ENCODE peak calls at places on chromosomes 2 and 18, in nine cellular contexts. F is upper lobe of right lung, R is neural progenitor cell, G is OCI-LY7, C is left ventricle myocardium inferior, U is astrocyte, Y is right lobe of liver, M is GM12878, A is breast epithelium. W is an unnamed sample. For H3K4me1, the result is how much of the 10 kb centered on the place peaks cover.

GRCh38 chr2:149598014-149598395 is 10.4 kb upstream of the MMADHC start:
- DNase-seq in G (no peak), R (no peak), U (no peak), M (no peak), Y (no peak), F (no peak), C (no peak), A (no peak), W (no peak)

GRCh38 chr2:155965415-155966070 is 367.0 kb downstream of the NR4A2 start:
- DNase-seq in Y (no peak), G (no peak), C (no peak), F (no peak), A (no peak), R (no peak), M (no peak), U (no peak), W (no peak)

GRCh38 chr2:180644709-180645108 is 335.7 kb upstream of the UBE2E3 start:
- DNase-seq in C (no peak), G (no peak), F (no peak), Y (no peak), M (no peak), R (no peak), U (peak), A (no peak), W (no peak)

GRCh38 chr2:202032841-202033316 is 776 bp upstream of the FZD7 start:
- DNase-seq in F (peak), C (peak), R (peak), A (peak), Y (no peak), G (peak), M (no peak), U (no peak), W (peak)

GRCh38 chr2:241804326-241805276 is 4.4 kb upstream of the NEU4 start:
- DNase-seq in F (peak), U (no peak), Y (peak), A (no peak), C (no peak), R (no peak), G (peak), M (no peak), W (peak)

GRCh38 chr2:40218679-40219078 is 233.2 kb downstream of the SLC8A1 start:
- DNase-seq in G (no peak), U (no peak), Y (peak), R (no peak), M (no peak), A (no peak), C (peak), F (no peak), W (no peak)

GRCh38 chr2:185859506-185859905 is 120.9 kb downstream of the FSIP2 start:
- DNase-seq in A (no peak), Y (no peak), F (no peak), C (no peak), R (no peak), M (no peak), U (peak), G (no peak), W (no peak)

GRCh38 chr2:194252127-194252526 is 1404.9 kb upstream of the SLC39A10 start:
- DNase-seq in U (no peak), A (no peak), G (no peak), C (no peak), R (no peak), Y (no peak), M (no peak), F (no peak), W (no peak)

GRCh38 chr18:59420244-59420643 is 61.2 kb upstream of the LMAN1 start:
- DNase-seq in U (no peak), A (no peak), C (no peak), F (no peak), Y (no peak), R (no peak), G (no peak), M (no peak), W (no peak)

GRCh38 chr18:12409466-12409865 is 1.7 kb downstream of the PRELID3A start:
- DNase-seq in A (no peak), Y (no peak), G (peak), R (no peak), F (no peak), M (no peak), U (peak), C (no peak), W (no peak)

GRCh38 chr18:28201056-28201455 is 24.1 kb upstream of the CDH2 start:
- DNase-seq in C (no peak), Y (no peak), A (no peak), G (no peak), F (no peak), M (no peak), R (no peak), U (no peak), W (no peak)

GRCh38 chr2:27379840-27380625 is 501 bp downstream of the ZNF513 start:
- DNase-seq in F (peak), A (no peak), M (no peak), C (peak), U (peak), G (peak), Y (peak), R (no peak), W (peak)

GRCh38 chr2:112938904-112939303 is 27.9 kb downstream of the IL37 start:
- DNase-seq in F (no peak), U (peak), Y (no peak), A (no peak), C (no peak), M (no peak), G (no peak), R (no peak), W (no peak)

GRCh38 chr2:55311444-55311870 is 42.4 kb upstream of the MTIF2 start:
- DNase-seq in C (no peak), Y (no peak), U (no peak), M (peak), A (no peak), G (peak), F (no peak), R (no peak), W (no peak)

GRCh38 chr2:239881561-239882320 is 143.4 kb downstream of the NDUFA10 start:
- DNase-seq in R (no peak), Y (no peak), U (peak), M (no peak), F (peak), A (peak), C (no peak), G (no peak), W (no peak)

GRCh38 chr2:191927991-191928390 is 81.1 kb upstream of the CAVIN2 start:
- DNase-seq in C (no peak), F (no peak), U (peak), M (no peak), Y (no peak), A (no peak), R (no peak), G (no peak), W (no peak)

GRCh38 chr18:62989195-62989594 is 273.9 kb downstream of the PHLPP1 start:
- DNase-seq in G (no peak), M (no peak), R (no peak), C (no peak), U (no peak), A (no peak), Y (no peak), F (no peak), W (no peak)

GRCh38 chr2:239167011-239167673 is 233.7 kb downstream of the HDAC4 start:
- DNase-seq in Y (peak), F (peak), M (no peak), U (no peak), A (peak), C (peak), R (no peak), G (no peak), W (peak)

GRCh38 chr18:13566941-13567762 is 159.2 kb downstream of the FAM210A start:
- DNase-seq in F (peak), M (peak), U (no peak), Y (peak), C (peak), A (no peak), G (peak), R (no peak), W (no peak)

GRCh38 chr2:112150447-112150846 is 12.3 kb downstream of the FBLN7 start:
- DNase-seq in G (no peak), Y (no peak), R (no peak), U (peak), M (no peak), C (no peak), F (peak), A (no peak), W (no peak)

GRCh38 chr2:71719520-71720282 is 266.3 kb downstream of the DYSF start:
- DNase-seq in A (no peak), R (no peak), Y (no peak), G (no peak), C (no peak), U (no peak), F (no peak), M (no peak), W (no peak)

GRCh38 chr2:63696496-63696895 is 107.7 kb downstream of the MDH1 start:
- DNase-seq in C (no peak), M (no peak), G (no peak), F (no peak), Y (no peak), U (peak), R (no peak), A (no peak), W (no peak)

GRCh38 chr2:205689837-205690236 is 7.5 kb downstream of the NRP2 start:
- DNase-seq in A (no peak), C (no peak), Y (no peak), F (no peak), M (no peak), R (no peak), U (no peak), G (no peak), W (no peak)

GRCh38 chr2:117519238-117519637 is 295.3 kb upstream of the DDX18 start:
- DNase-seq in M (no peak), R (no peak), U (no peak), F (no peak), A (no peak), Y (no peak), G (no peak), C (no peak), W (no peak)

GRCh38 chr2:213818436-213818835 is 534.2 kb downstream of the SPAG16 start:
- DNase-seq in F (no peak), R (no peak), M (no peak), C (no peak), U (peak), G (no peak), Y (no peak), A (no peak), W (no peak)

GRCh38 chr2:54545700-54546450 is 89.7 kb downstream of the SPTBN1 start:
- DNase-seq in C (no peak), U (peak), R (no peak), G (no peak), A (no peak), M (no peak), Y (no peak), F (no peak), W (no peak)

GRCh38 chr2:9318461-9319337 is 104.6 kb downstream of the ITGB1BP1 start:
- DNase-seq in Y (no peak), F (no peak), G (no peak), A (no peak), C (peak), U (no peak), R (no peak), M (no peak), W (peak)

GRCh38 chr18:36580874-36581750 is 247.7 kb downstream of the TPGS2 start:
- DNase-seq in F (no peak), Y (no peak), R (no peak), G (no peak), C (no peak), U (peak), A (no peak), M (no peak), W (no peak)

GRCh38 chr2:37020212-37020886 is 54.0 kb upstream of the STRN start:
- DNase-seq in Y (no peak), U (peak), R (no peak), C (peak), G (no peak), M (no peak), F (peak), A (no peak), W (peak)

GRCh38 chr18:3321133-3321812 is 59.3 kb downstream of the MYL12B start:
- DNase-seq in A (no peak), Y (no peak), R (no peak), U (peak), M (no peak), C (no peak), G (peak), F (no peak), W (no peak)

GRCh38 chr18:76592096-76592495 is 97.1 kb upstream of the ZNF516 start:
- DNase-seq in M (no peak), C (no peak), R (no peak), F (no peak), U (no peak), G (no peak), A (no peak), Y (no peak), W (no peak)

GRCh38 chr2:36561223-36561944 is 36.6 kb downstream of the FEZ2 start:
- DNase-seq in A (no peak), F (no peak), G (no peak), U (peak), Y (no peak), R (no peak), C (no peak), M (no peak), W (no peak)

GRCh38 chr18:48833701-48834394 is 116.9 kb downstream of the SMAD7 start:
- DNase-seq in C (no peak), G (peak), A (peak), U (peak), Y (peak), M (no peak), F (peak), R (no peak), W (peak)
- H3K4me1 ChIP-seq in C (half or more), G (half or more), A (under half), U (half or more), Y (under half), M (under half), F (under half), R (under half), W (under half)

GRCh38 chr2:223929575-223930001 is 15.5 kb downstream of the WDFY1 start:
- DNase-seq in A (no peak), C (no peak), G (no peak), R (no peak), Y (no peak), U (no peak), F (no peak), M (no peak), W (no peak)
- H3K4me3 ChIP-seq in A (no peak), C (no peak), G (no peak), R (no peak), Y (no peak), U (no peak), F (no peak), M (no peak), W (no peak)

DNA sequence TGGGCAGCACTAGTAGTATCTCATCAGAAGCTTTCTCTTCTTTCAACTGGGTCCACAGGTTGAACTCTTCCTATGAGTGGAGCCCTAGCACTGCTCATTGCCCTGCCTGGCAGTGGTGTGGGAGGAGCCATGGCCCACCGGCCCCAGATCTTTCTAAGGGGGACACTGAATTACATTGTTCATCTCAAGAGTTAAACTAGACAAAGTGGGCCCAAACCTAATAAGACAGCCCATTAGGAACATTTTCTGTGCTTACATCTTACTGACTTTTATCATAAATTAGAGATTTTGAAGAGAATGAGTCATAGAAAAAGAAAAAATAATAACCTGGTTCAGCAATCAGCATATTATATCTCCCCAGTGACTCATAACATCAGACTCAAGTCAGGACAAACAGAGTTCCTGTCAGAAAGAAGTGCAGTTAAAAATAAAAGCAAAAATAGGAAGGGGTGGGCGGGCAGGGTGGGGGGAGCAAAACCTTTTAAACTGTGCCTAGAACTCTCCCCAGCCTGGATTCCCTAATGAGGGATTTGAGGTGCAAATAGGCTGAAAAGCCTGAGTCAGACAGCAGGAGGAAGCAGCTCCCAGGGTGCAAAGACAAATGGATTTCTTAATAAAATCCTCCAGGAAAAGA is 161.6 kb upstream of the TRIB2 start:
- DNase-seq in M (no peak), U (peak), R (peak), F (no peak), C (no peak), A (no peak), G (no peak), Y (no peak), W (no peak)
- TF ChIP-seq CTCF in M (no peak), U (no peak), R (peak), F (no peak), C (peak), A (no peak), G (no peak), Y (no peak), W (no peak)

GRCh38 chr2:235009081-235009480 is 57.3 kb downstream of the SH3BP4 start:
- DNase-seq in A (no peak), R (no peak), M (no peak), C (no peak), U (no peak), F (no peak), G (no peak), Y (no peak), W (no peak)
- H3K4me1 ChIP-seq in A (under half), R (under half), M (under half), C (half or more), U (under half), F (under half), G (under half), Y (under half), W (under half)

GRCh38 chr2:236545814-236546480 is 23.7 kb upstream of the ACKR3 start:
- DNase-seq in G (peak), M (peak), F (no peak), R (no peak), A (no peak), Y (no peak), C (no peak), U (no peak), W (no peak)
- H3K4me3 ChIP-seq in G (peak), M (no peak), F (no peak), R (no peak), A (no peak), Y (no peak), C (no peak), U (no peak), W (no peak)

W was measured in mucosa of descending colon.